ENCODE peak calls at places on chromosomes 5 and 9, in four cellular contexts. One of them, this sample, is unnamed.

GRCh38 chr5:23274156-23274555 is 233.3 kb upstream of the PRDM9 start:
- DNase-seq in ureter: no peak
- DNase-seq in naive thymus-derived CD4-positive, alpha-beta T cell: no peak
- DNase-seq in astrocyte of the hippocampus: no peak
- DNase-seq in this sample: no peak

GRCh38 chr9:133184971-133185370 is 21.3 kb upstream of the GBGT1 start:
- DNase-seq in naive thymus-derived CD4-positive, alpha-beta T cell: peak; percentile 29
- DNase-seq in ureter: peak; percentile 61
- DNase-seq in astrocyte of the hippocampus: peak; percentile 84
- DNase-seq in this sample: peak; percentile 77

GRCh38 chr5:6083311-6083941 is 294.9 kb downstream of the MED10 start:
- DNase-seq in ureter: no peak
- DNase-seq in astrocyte of the hippocampus: no peak
- DNase-seq in naive thymus-derived CD4-positive, alpha-beta T cell: no peak
- DNase-seq in this sample: no peak

GRCh38 chr9:108477538-108478006 is 378.2 kb downstream of the ACTL7B start:
- DNase-seq in astrocyte of the hippocampus: no peak
- DNase-seq in ureter: no peak
- DNase-seq in naive thymus-derived CD4-positive, alpha-beta T cell: no peak
- DNase-seq in this sample: peak; percentile 84

GRCh38 chr5:157366741-157367684 is 93.0 kb upstream of the NIPAL4 start:
- DNase-seq in ureter: no peak
- DNase-seq in astrocyte of the hippocampus: peak; percentile 84
- DNase-seq in naive thymus-derived CD4-positive, alpha-beta T cell: no peak
- DNase-seq in this sample: peak; percentile 87

GRCh38 chr9:129102095-129102525 is 8.5 kb downstream of the CRAT start:
- DNase-seq in astrocyte of the hippocampus: no peak
- DNase-seq in ureter: no peak
- DNase-seq in naive thymus-derived CD4-positive, alpha-beta T cell: no peak
- DNase-seq in this sample: no peak

GRCh38 chr5:14032944-14033343 is 88.5 kb upstream of the DNAH5 start:
- DNase-seq in astrocyte of the hippocampus: peak; percentile 48
- DNase-seq in naive thymus-derived CD4-positive, alpha-beta T cell: no peak
- DNase-seq in ureter: no peak
- DNase-seq in this sample: peak; percentile 84

GRCh38 chr5:107439832-107440231 is 230.9 kb downstream of the EFNA5 start:
- DNase-seq in naive thymus-derived CD4-positive, alpha-beta T cell: no peak
- DNase-seq in astrocyte of the hippocampus: no peak
- DNase-seq in ureter: no peak
- DNase-seq in this sample: no peak

GRCh38 chr5:94702729-94703128 is 84.3 kb downstream of the SLF1 start:
- DNase-seq in astrocyte of the hippocampus: no peak
- DNase-seq in ureter: no peak
- DNase-seq in naive thymus-derived CD4-positive, alpha-beta T cell: no peak
- DNase-seq in this sample: no peak

GRCh38 chr9:6142816-6143454 is 72.7 kb upstream of the IL33 start:
- DNase-seq in naive thymus-derived CD4-positive, alpha-beta T cell: no peak
- DNase-seq in astrocyte of the hippocampus: no peak
- DNase-seq in ureter: no peak
- DNase-seq in this sample: no peak

GRCh38 chr9:441131-441530 is 226.5 kb downstream of the DOCK8 start:
- DNase-seq in ureter: no peak
- DNase-seq in astrocyte of the hippocampus: no peak
- DNase-seq in naive thymus-derived CD4-positive, alpha-beta T cell: no peak
- DNase-seq in this sample: no peak

GRCh38 chr5:172885594-172886340 is 51.7 kb downstream of the ERGIC1 start:
- DNase-seq in astrocyte of the hippocampus: no peak
- DNase-seq in naive thymus-derived CD4-positive, alpha-beta T cell: no peak
- DNase-seq in ureter: no peak
- DNase-seq in this sample: no peak

GRCh38 chr9:124001865-124002525 is 9.6 kb upstream of the LHX2 start:
- DNase-seq in astrocyte of the hippocampus: no peak
- DNase-seq in ureter: no peak
- DNase-seq in naive thymus-derived CD4-positive, alpha-beta T cell: no peak
- DNase-seq in this sample: no peak

GRCh38 chr5:180620014-180620413 is 28.7 kb upstream of the SCGB3A1 start:
- DNase-seq in astrocyte of the hippocampus: no peak
- DNase-seq in ureter: no peak
- DNase-seq in naive thymus-derived CD4-positive, alpha-beta T cell: no peak
- DNase-seq in this sample: no peak

GRCh38 chr5:88860501-88860900 is 22.5 kb downstream of the MEF2C start:
- DNase-seq in ureter: no peak
- DNase-seq in naive thymus-derived CD4-positive, alpha-beta T cell: no peak
- DNase-seq in astrocyte of the hippocampus: peak; percentile 64
- DNase-seq in this sample: peak; percentile 12

GRCh38 chr9:5953743-5954707 is 61.4 kb downstream of the RANBP6 start:
- DNase-seq in naive thymus-derived CD4-positive, alpha-beta T cell: no peak
- DNase-seq in astrocyte of the hippocampus: no peak
- DNase-seq in ureter: no peak
- DNase-seq in this sample: peak; percentile 16

This sample was measured in EH.